ENCODE peak calls at places on chromosomes 5 and 9, in eight cellular contexts. I, C, M, Y, T, X, B and A are unnamed samples.

GRCh38 chr9:135811796-135812195 is 95.5 kb downstream of the CAMSAP1 start:
- DNase-seq in I (peak; percentile 5), C (no peak), M (no peak), Y (no peak), T (no peak), X (no peak), B (no peak), A (no peak)

GRCh38 chr9:130186839-130187522 is 14.8 kb downstream of the NCS1 start:
- DNase-seq in I (peak; percentile 55), C (no peak), M (no peak), Y (no peak), T (peak; percentile 86), X (peak; percentile 85), B (no peak), A (no peak)

GRCh38 chr5:1410156-1411014 is 34.9 kb downstream of the SLC6A3 start:
- DNase-seq in I (no peak), C (no peak), M (no peak), Y (no peak), T (no peak), X (peak; percentile 42), B (no peak), A (no peak)

GRCh38 chr5:173717959-173718358 is 101.5 kb upstream of the BOD1 start:
- DNase-seq in I (no peak), C (no peak), M (no peak), Y (no peak), T (no peak), X (no peak), B (no peak), A (no peak)

GRCh38 chr9:83620841-83621636 is 1.9 kb upstream of the IDNK start:
- DNase-seq in I (peak; percentile 52), C (no peak), M (no peak), Y (peak; percentile 67), T (no peak), X (no peak), B (no peak), A (peak; percentile 58)

GRCh38 chr5:131394128-131394527 is 130.3 kb downstream of the CDC42SE2 start:
- DNase-seq in I (peak; percentile 69), C (no peak), M (no peak), Y (no peak), T (no peak), X (no peak), B (no peak), A (no peak)

GRCh38 chr9:89425024-89425805 is 72.7 kb downstream of the SEMA4D start:
- DNase-seq in I (peak; percentile 69), C (no peak), M (no peak), Y (no peak), T (no peak), X (no peak), B (no peak), A (no peak)

GRCh38 chr5:137564475-137564961 is 65.4 kb upstream of the SPOCK1 start:
- DNase-seq in I (no peak), C (no peak), M (no peak), Y (no peak), T (no peak), X (no peak), B (no peak), A (no peak)

GRCh38 chr5:32571128-32571527 is 14.2 kb upstream of the SUB1 start:
- DNase-seq in I (no peak), C (no peak), M (no peak), Y (no peak), T (no peak), X (no peak), B (no peak), A (no peak)

GRCh38 chr9:33198163-33198562 is 31.0 kb upstream of the B4GALT1 start:
- DNase-seq in I (peak; percentile 45), C (no peak), M (no peak), Y (no peak), T (no peak), X (peak; percentile 85), B (peak; percentile 57), A (no peak)

GRCh38 chr5:51096859-51097258 is 286.4 kb upstream of the ISL1 start:
- DNase-seq in I (no peak), C (no peak), M (no peak), Y (no peak), T (no peak), X (no peak), B (no peak), A (no peak)

GRCh38 chr5:5309645-5310044 is 112.8 kb upstream of the ICE1 start:
- DNase-seq in I (no peak), C (no peak), M (no peak), Y (no peak), T (no peak), X (no peak), B (no peak), A (no peak)

GRCh38 chr5:88235346-88235745 is 33.3 kb downstream of the TMEM161B start:
- DNase-seq in I (no peak), C (no peak), M (no peak), Y (no peak), T (no peak), X (no peak), B (no peak), A (no peak)
- H3K27ac ChIP-seq in I (no peak overlapping the region), C (no peak overlapping the region), M (no peak overlapping the region), Y (no peak overlapping the region), T (no peak overlapping the region), X (no peak overlapping the region), B (no peak overlapping the region), A (no peak overlapping the region)

DNA sequence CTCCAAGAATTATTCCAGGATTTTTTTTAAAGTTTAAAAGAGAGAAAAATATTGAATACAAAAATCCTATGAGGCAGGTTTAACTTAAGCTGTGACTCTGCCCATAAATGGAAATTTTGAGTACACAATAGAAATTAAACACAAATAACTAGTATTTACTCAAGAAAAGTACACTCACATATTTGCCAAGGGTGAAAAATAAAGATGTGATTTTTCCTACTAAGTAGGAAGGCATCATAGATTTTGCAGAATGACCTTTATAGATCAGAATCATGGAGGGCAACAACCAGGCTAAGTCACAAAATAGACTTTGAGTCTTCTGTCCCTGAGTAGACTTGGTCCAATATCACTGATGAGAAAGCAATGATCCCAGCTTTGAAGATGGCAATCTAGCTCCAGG is 102.7 kb upstream of the SLC12A2 start:
- DNase-seq in I (no peak), C (no peak), M (no peak), Y (no peak), T (no peak), X (no peak), B (no peak), A (no peak)
- H3K27ac ChIP-seq in I (no peak overlapping the region), C (no peak overlapping the region), M (no peak overlapping the region), Y (no peak overlapping the region), T (no peak overlapping the region), X (no peak overlapping the region), B (no peak overlapping the region), A (no peak overlapping the region)

GRCh38 chr5:9265391-9266287 is 280.2 kb downstream of the SEMA5A start:
- DNase-seq in I (peak; percentile 99), C (peak; percentile 91), M (no peak), Y (no peak), T (no peak), X (peak; percentile 65), B (peak; percentile 31), A (no peak)

GRCh38 chr5:9269024-9269423 is 276.9 kb downstream of the SEMA5A start:
- DNase-seq in I (no peak), C (no peak), M (no peak), Y (no peak), T (no peak), X (no peak), B (no peak), A (no peak)

GRCh38 chr5:9268226-9268625 is 277.6 kb downstream of the SEMA5A start:
- DNase-seq in I (peak; percentile 24), C (no peak), M (no peak), Y (no peak), T (no peak), X (no peak), B (no peak), A (no peak)

GRCh38 chr5:9263656-9264055 is 282.2 kb downstream of the SEMA5A start:
- DNase-seq in I (no peak), C (no peak), M (no peak), Y (no peak), T (no peak), X (no peak), B (no peak), A (no peak)
- H3K27ac ChIP-seq in I (no peak overlapping the region), C (no peak overlapping the region), M (no peak overlapping the region), Y (no peak overlapping the region), T (no peak overlapping the region), X (no peak overlapping the region), B (no peak overlapping the region), A (no peak overlapping the region)

GRCh38 chr9:127856094-127856740 is 1.8 kb upstream of the ENG start:
- DNase-seq in I (no peak), C (no peak), M (no peak), Y (no peak), T (no peak), X (no peak), B (no peak), A (no peak)

GRCh38 chr9:127858041-127858512 is 3.6 kb upstream of the ENG start:
- DNase-seq in I (no peak), C (no peak), M (no peak), Y (no peak), T (no peak), X (peak; percentile 87), B (peak; percentile 87), A (no peak)

GRCh38 chr9:127854169-127854833 is at the start of gene ENG:
- DNase-seq in I (peak; percentile 59), C (no peak), M (no peak), Y (no peak), T (no peak), X (peak; percentile 88), B (peak; percentile 91), A (no peak)

GRCh38 chr9:127855522-127855921 is 1.1 kb upstream of the ENG start:
- DNase-seq in I (no peak), C (no peak), M (no peak), Y (no peak), T (no peak), X (no peak), B (no peak), A (no peak)

DNA sequence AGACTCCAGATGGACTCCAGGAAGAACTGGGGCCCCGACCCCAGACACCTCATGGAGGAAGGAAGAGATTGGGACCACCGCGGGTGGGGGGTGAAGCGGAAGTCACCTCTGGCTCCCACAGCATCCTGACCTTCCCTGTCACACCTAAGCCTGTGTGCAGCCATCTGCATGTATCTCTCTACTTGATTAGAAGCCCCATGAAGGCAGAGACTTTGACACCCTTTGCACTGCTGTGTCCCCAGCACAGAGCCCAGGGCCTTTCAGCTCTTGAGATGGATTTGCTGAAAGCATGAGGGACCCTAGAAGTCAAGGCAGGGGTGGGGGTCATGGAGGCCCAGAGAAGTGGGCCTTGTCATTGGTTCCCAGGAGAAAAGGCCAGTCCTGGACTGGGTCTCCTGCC is 2.8 kb upstream of the ENG start:
- DNase-seq in I (no peak), C (no peak), M (no peak), Y (no peak), T (no peak), X (no peak), B (no peak), A (no peak)
- H3K27ac ChIP-seq in I (no peak overlapping the region), C (no peak overlapping the region), M (no peak overlapping the region), Y (no peak overlapping the region), T (no peak overlapping the region), X (peak overlapping the region; percentile 97), B (peak overlapping the region; percentile 93), A (no peak overlapping the region)

GRCh38 chr9:128555180-128555721 is 2.9 kb downstream of the SPTAN1 start:
- DNase-seq in I (peak; percentile 79), C (peak; percentile 33), M (no peak), Y (no peak), T (no peak), X (no peak), B (no peak), A (no peak)
- H3K27ac ChIP-seq in I (peak overlapping the region; percentile 12), C (peak overlapping the region; percentile 74), M (no peak overlapping the region), Y (peak overlapping the region; percentile 40), T (no peak overlapping the region), X (peak overlapping the region; percentile 98), B (peak overlapping the region; percentile 99), A (no peak overlapping the region)